ENCODE peak calls at places on chromosomes 11 and 22, in ten cellular contexts. One of them, this sample, is unnamed.
A peak's percentile ranks its signal among the peaks of the same experiment; 100 is the strongest.

GRCh38 chr22:49209452-49210195 is 618.0 kb downstream of the BRD1 start:
- DNase-seq in HCT116: no peak
- DNase-seq in transverse colon: no peak
- DNase-seq in H7: peak; percentile 56
- DNase-seq in skeletal muscle cell: no peak
- DNase-seq in MM.1S: no peak
- DNase-seq in HFF-Myc: no peak
- DNase-seq in CD8-positive, alpha-beta memory T cell: no peak
- DNase-seq in fibroblast of pulmonary artery: no peak
- DNase-seq in suprapubic skin: peak; percentile 35
- DNase-seq in this sample: no peak

GRCh38 chr11:117823294-117823940 is 1.1 kb downstream of the FXYD2 start:
- DNase-seq in HCT116: no peak
- DNase-seq in transverse colon: peak; percentile 13
- DNase-seq in H7: peak; percentile 68
- DNase-seq in skeletal muscle cell: no peak
- DNase-seq in MM.1S: no peak
- DNase-seq in HFF-Myc: no peak
- DNase-seq in CD8-positive, alpha-beta memory T cell: peak; percentile 70
- DNase-seq in fibroblast of pulmonary artery: peak; percentile 23
- DNase-seq in suprapubic skin: peak; percentile 64
- DNase-seq in this sample: no peak

GRCh38 chr11:46345131-46345597 is 2.1 kb upstream of the DGKZ start:
- DNase-seq in HCT116: no peak
- DNase-seq in transverse colon: peak; percentile 43
- DNase-seq in H7: peak; percentile 75
- DNase-seq in skeletal muscle cell: no peak
- DNase-seq in MM.1S: no peak
- DNase-seq in HFF-Myc: no peak
- DNase-seq in CD8-positive, alpha-beta memory T cell: no peak
- DNase-seq in fibroblast of pulmonary artery: no peak
- DNase-seq in suprapubic skin: no peak
- DNase-seq in this sample: no peak

GRCh38 chr11:57480409-57481137 is 20.2 kb downstream of the RTN4RL2 start:
- DNase-seq in HCT116: no peak
- DNase-seq in transverse colon: peak; percentile 79
- DNase-seq in H7: peak; percentile 90
- DNase-seq in skeletal muscle cell: no peak
- DNase-seq in MM.1S: peak; percentile 71
- DNase-seq in HFF-Myc: no peak
- DNase-seq in CD8-positive, alpha-beta memory T cell: peak; percentile 34
- DNase-seq in fibroblast of pulmonary artery: peak; percentile 62
- DNase-seq in suprapubic skin: no peak
- DNase-seq in this sample: no peak

GRCh38 chr11:57597461-57597892 is at the start of gene SERPING1:
- DNase-seq in HCT116: no peak
- DNase-seq in transverse colon: peak; percentile 48
- DNase-seq in H7: no peak
- DNase-seq in skeletal muscle cell: no peak
- DNase-seq in MM.1S: no peak
- DNase-seq in HFF-Myc: no peak
- DNase-seq in CD8-positive, alpha-beta memory T cell: no peak
- DNase-seq in fibroblast of pulmonary artery: peak; percentile 44
- DNase-seq in suprapubic skin: peak; percentile 89
- DNase-seq in this sample: no peak

GRCh38 chr22:20136603-20136873 is 4.9 kb downstream of the ZDHHC8 start:
- DNase-seq in HCT116: no peak
- DNase-seq in transverse colon: no peak
- DNase-seq in H7: no peak
- DNase-seq in skeletal muscle cell: no peak
- DNase-seq in MM.1S: no peak
- DNase-seq in HFF-Myc: no peak
- DNase-seq in CD8-positive, alpha-beta memory T cell: no peak
- DNase-seq in fibroblast of pulmonary artery: no peak
- DNase-seq in suprapubic skin: no peak
- DNase-seq in this sample: no peak

GRCh38 chr11:12552677-12553076 is 121.5 kb upstream of the TEAD1 start:
- DNase-seq in HCT116: no peak
- DNase-seq in transverse colon: peak; percentile 36
- DNase-seq in H7: no peak
- DNase-seq in skeletal muscle cell: peak; percentile 63
- DNase-seq in MM.1S: no peak
- DNase-seq in HFF-Myc: no peak
- DNase-seq in CD8-positive, alpha-beta memory T cell: no peak
- DNase-seq in fibroblast of pulmonary artery: peak; percentile 85
- DNase-seq in suprapubic skin: no peak
- DNase-seq in this sample: no peak

GRCh38 chr22:35743466-35743865 is 25.8 kb downstream of the APOL5 start:
- DNase-seq in HCT116: no peak
- DNase-seq in transverse colon: no peak
- DNase-seq in H7: no peak
- DNase-seq in skeletal muscle cell: no peak
- DNase-seq in MM.1S: no peak
- DNase-seq in HFF-Myc: no peak
- DNase-seq in CD8-positive, alpha-beta memory T cell: no peak
- DNase-seq in fibroblast of pulmonary artery: no peak
- DNase-seq in suprapubic skin: no peak
- DNase-seq in this sample: no peak

GRCh38 chr11:120272303-120272702 is 32.4 kb downstream of the POU2F3 start:
- DNase-seq in HCT116: no peak
- DNase-seq in transverse colon: no peak
- DNase-seq in H7: no peak
- DNase-seq in skeletal muscle cell: peak; percentile 8
- DNase-seq in MM.1S: no peak
- DNase-seq in HFF-Myc: no peak
- DNase-seq in CD8-positive, alpha-beta memory T cell: no peak
- DNase-seq in fibroblast of pulmonary artery: peak; percentile 77
- DNase-seq in suprapubic skin: no peak
- DNase-seq in this sample: peak; percentile 28

GRCh38 chr22:19872779-19873137 is 18.1 kb upstream of the GNB1L start:
- DNase-seq in HCT116: no peak
- DNase-seq in transverse colon: no peak
- DNase-seq in H7: peak; percentile 63
- DNase-seq in skeletal muscle cell: no peak
- DNase-seq in MM.1S: no peak
- DNase-seq in HFF-Myc: no peak
- DNase-seq in CD8-positive, alpha-beta memory T cell: no peak
- DNase-seq in fibroblast of pulmonary artery: no peak
- DNase-seq in suprapubic skin: no peak
- DNase-seq in this sample: no peak

GRCh38 chr11:68503281-68503687 is 42.7 kb downstream of the PPP6R3 start:
- DNase-seq in HCT116: no peak
- DNase-seq in transverse colon: no peak
- DNase-seq in H7: no peak
- DNase-seq in skeletal muscle cell: no peak
- DNase-seq in MM.1S: no peak
- DNase-seq in HFF-Myc: no peak
- DNase-seq in CD8-positive, alpha-beta memory T cell: no peak
- DNase-seq in fibroblast of pulmonary artery: peak; percentile 44
- DNase-seq in suprapubic skin: no peak
- DNase-seq in this sample: no peak

GRCh38 chr11:126193038-126193478 is 18.4 kb downstream of the RPUSD4 start:
- DNase-seq in HCT116: no peak
- DNase-seq in transverse colon: no peak
- DNase-seq in H7: peak; percentile 34
- DNase-seq in skeletal muscle cell: no peak
- DNase-seq in MM.1S: no peak
- DNase-seq in HFF-Myc: no peak
- DNase-seq in CD8-positive, alpha-beta memory T cell: no peak
- DNase-seq in fibroblast of pulmonary artery: no peak
- DNase-seq in suprapubic skin: no peak
- DNase-seq in this sample: no peak

GRCh38 chr11:121928597-121929580 is 187.1 kb downstream of the BLID start:
- DNase-seq in HCT116: no peak
- DNase-seq in transverse colon: no peak
- DNase-seq in H7: peak; percentile 17
- DNase-seq in skeletal muscle cell: no peak
- DNase-seq in MM.1S: no peak
- DNase-seq in HFF-Myc: no peak
- DNase-seq in CD8-positive, alpha-beta memory T cell: no peak
- DNase-seq in fibroblast of pulmonary artery: no peak
- DNase-seq in suprapubic skin: no peak
- DNase-seq in this sample: no peak

GRCh38 chr11:126919147-126919823 is 81.3 kb downstream of the KIRREL3 start:
- DNase-seq in HCT116: no peak
- DNase-seq in transverse colon: no peak
- DNase-seq in H7: no peak
- DNase-seq in skeletal muscle cell: no peak
- DNase-seq in MM.1S: peak; percentile 34
- DNase-seq in HFF-Myc: no peak
- DNase-seq in CD8-positive, alpha-beta memory T cell: no peak
- DNase-seq in fibroblast of pulmonary artery: no peak
- DNase-seq in suprapubic skin: no peak
- DNase-seq in this sample: no peak

GRCh38 chr22:19122752-19123492 is 710 bp upstream of the DGCR2 start:
- DNase-seq in HCT116: no peak
- DNase-seq in transverse colon: peak; percentile 35
- DNase-seq in H7: no peak
- DNase-seq in skeletal muscle cell: no peak
- DNase-seq in MM.1S: no peak
- DNase-seq in HFF-Myc: no peak
- DNase-seq in CD8-positive, alpha-beta memory T cell: no peak
- DNase-seq in fibroblast of pulmonary artery: no peak
- DNase-seq in suprapubic skin: no peak
- DNase-seq in this sample: no peak

GRCh38 chr11:83252941-83253340 is 33.2 kb downstream of the CCDC90B start:
- DNase-seq in HCT116: no peak
- DNase-seq in transverse colon: no peak
- DNase-seq in H7: no peak
- DNase-seq in skeletal muscle cell: no peak
- DNase-seq in MM.1S: no peak
- DNase-seq in HFF-Myc: no peak
- DNase-seq in CD8-positive, alpha-beta memory T cell: no peak
- DNase-seq in fibroblast of pulmonary artery: no peak
- DNase-seq in suprapubic skin: no peak
- DNase-seq in this sample: no peak

GRCh38 chr11:119518746-119519382 is 95.9 kb upstream of the THY1 start:
- DNase-seq in HCT116: no peak
- DNase-seq in transverse colon: no peak
- DNase-seq in H7: peak; percentile 86
- DNase-seq in skeletal muscle cell: peak; percentile 9
- DNase-seq in MM.1S: peak; percentile 23
- DNase-seq in HFF-Myc: no peak
- DNase-seq in CD8-positive, alpha-beta memory T cell: no peak
- DNase-seq in fibroblast of pulmonary artery: peak; percentile 53
- DNase-seq in suprapubic skin: no peak
- DNase-seq in this sample: peak; percentile 12

GRCh38 chr11:33135216-33135615 is 26.1 kb downstream of the CSTF3 start:
- DNase-seq in HCT116: no peak
- DNase-seq in transverse colon: no peak
- DNase-seq in H7: no peak
- DNase-seq in skeletal muscle cell: peak; percentile 77
- DNase-seq in MM.1S: no peak
- DNase-seq in HFF-Myc: peak; percentile 50
- DNase-seq in CD8-positive, alpha-beta memory T cell: no peak
- DNase-seq in fibroblast of pulmonary artery: peak; percentile 75
- DNase-seq in suprapubic skin: no peak
- DNase-seq in this sample: no peak
- H3K4me3 ChIP-seq in HCT116: no peak overlapping the region
- H3K4me3 ChIP-seq in transverse colon: no peak overlapping the region
- H3K4me3 ChIP-seq in H7: no peak overlapping the region
- H3K4me3 ChIP-seq in skeletal muscle cell: no peak overlapping the region
- H3K4me3 ChIP-seq in MM.1S: no peak overlapping the region
- H3K4me3 ChIP-seq in HFF-Myc: no peak overlapping the region
- H3K4me3 ChIP-seq in CD8-positive, alpha-beta memory T cell: no peak overlapping the region
- H3K4me3 ChIP-seq in fibroblast of pulmonary artery: no peak overlapping the region
- H3K4me3 ChIP-seq in suprapubic skin: no peak overlapping the region
- H3K4me3 ChIP-seq in this sample: no peak overlapping the region

GRCh38 chr11:2890466-2891241 is 5.1 kb upstream of the CDKN1C start:
- DNase-seq in HCT116: no peak
- DNase-seq in transverse colon: peak; percentile 73
- DNase-seq in H7: peak; percentile 72
- DNase-seq in skeletal muscle cell: peak; percentile 70
- DNase-seq in MM.1S: no peak
- DNase-seq in HFF-Myc: no peak
- DNase-seq in CD8-positive, alpha-beta memory T cell: no peak
- DNase-seq in fibroblast of pulmonary artery: peak; percentile 81
- DNase-seq in suprapubic skin: no peak
- DNase-seq in this sample: no peak

GRCh38 chr11:2892215-2893020 is 6.8 kb upstream of the CDKN1C start:
- DNase-seq in HCT116: no peak
- DNase-seq in transverse colon: peak; percentile 67
- DNase-seq in H7: peak; percentile 99
- DNase-seq in skeletal muscle cell: no peak
- DNase-seq in MM.1S: peak; percentile 53
- DNase-seq in HFF-Myc: no peak
- DNase-seq in CD8-positive, alpha-beta memory T cell: peak; percentile 64
- DNase-seq in fibroblast of pulmonary artery: peak; percentile 60
- DNase-seq in suprapubic skin: no peak
- DNase-seq in this sample: no peak

GRCh38 chr11:2891901-2892214 is 6.3 kb upstream of the CDKN1C start:
- DNase-seq in HCT116: no peak
- DNase-seq in transverse colon: no peak
- DNase-seq in H7: no peak
- DNase-seq in skeletal muscle cell: no peak
- DNase-seq in MM.1S: no peak
- DNase-seq in HFF-Myc: no peak
- DNase-seq in CD8-positive, alpha-beta memory T cell: no peak
- DNase-seq in fibroblast of pulmonary artery: no peak
- DNase-seq in suprapubic skin: no peak
- DNase-seq in this sample: no peak

GRCh38 chr11:2889399-2890273 is 4.1 kb upstream of the CDKN1C start:
- DNase-seq in HCT116: no peak
- DNase-seq in transverse colon: no peak
- DNase-seq in H7: no peak
- DNase-seq in skeletal muscle cell: no peak
- DNase-seq in MM.1S: no peak
- DNase-seq in HFF-Myc: no peak
- DNase-seq in CD8-positive, alpha-beta memory T cell: no peak
- DNase-seq in fibroblast of pulmonary artery: no peak
- DNase-seq in suprapubic skin: no peak
- DNase-seq in this sample: no peak

GRCh38 chr11:2891291-2891690 is 5.7 kb upstream of the CDKN1C start:
- DNase-seq in HCT116: no peak
- DNase-seq in transverse colon: no peak
- DNase-seq in H7: peak; percentile 81
- DNase-seq in skeletal muscle cell: no peak
- DNase-seq in MM.1S: no peak
- DNase-seq in HFF-Myc: no peak
- DNase-seq in CD8-positive, alpha-beta memory T cell: no peak
- DNase-seq in fibroblast of pulmonary artery: no peak
- DNase-seq in suprapubic skin: no peak
- DNase-seq in this sample: no peak
- H3K4me3 ChIP-seq in HCT116: peak overlapping the region; percentile 72
- H3K4me3 ChIP-seq in transverse colon: no peak overlapping the region
- H3K4me3 ChIP-seq in H7: no peak overlapping the region
- H3K4me3 ChIP-seq in skeletal muscle cell: no peak overlapping the region
- H3K4me3 ChIP-seq in MM.1S: no peak overlapping the region
- H3K4me3 ChIP-seq in HFF-Myc: no peak overlapping the region
- H3K4me3 ChIP-seq in CD8-positive, alpha-beta memory T cell: peak overlapping the region; percentile 63
- H3K4me3 ChIP-seq in fibroblast of pulmonary artery: no peak overlapping the region
- H3K4me3 ChIP-seq in suprapubic skin: no peak overlapping the region
- H3K4me3 ChIP-seq in this sample: no peak overlapping the region

GRCh38 chr11:129189646-129190045 is 2.5 kb downstream of the ARHGAP32 start:
- DNase-seq in HCT116: no peak
- DNase-seq in transverse colon: no peak
- DNase-seq in H7: no peak
- DNase-seq in skeletal muscle cell: no peak
- DNase-seq in MM.1S: no peak
- DNase-seq in HFF-Myc: no peak
- DNase-seq in CD8-positive, alpha-beta memory T cell: no peak
- DNase-seq in fibroblast of pulmonary artery: no peak
- DNase-seq in suprapubic skin: no peak
- DNase-seq in this sample: no peak
- H3K4me3 ChIP-seq in HCT116: no peak overlapping the region
- H3K4me3 ChIP-seq in transverse colon: no peak overlapping the region
- H3K4me3 ChIP-seq in H7: no peak overlapping the region
- H3K4me3 ChIP-seq in skeletal muscle cell: no peak overlapping the region
- H3K4me3 ChIP-seq in MM.1S: no peak overlapping the region
- H3K4me3 ChIP-seq in HFF-Myc: no peak overlapping the region
- H3K4me3 ChIP-seq in CD8-positive, alpha-beta memory T cell: no peak overlapping the region
- H3K4me3 ChIP-seq in fibroblast of pulmonary artery: no peak overlapping the region
- H3K4me3 ChIP-seq in suprapubic skin: no peak overlapping the region
- H3K4me3 ChIP-seq in this sample: no peak overlapping the region

GRCh38 chr11:70212227-70212811 is 9.2 kb downstream of the FADD start:
- DNase-seq in HCT116: no peak
- DNase-seq in transverse colon: peak; percentile 60
- DNase-seq in H7: no peak
- DNase-seq in skeletal muscle cell: no peak
- DNase-seq in MM.1S: no peak
- DNase-seq in HFF-Myc: no peak
- DNase-seq in CD8-positive, alpha-beta memory T cell: no peak
- DNase-seq in fibroblast of pulmonary artery: no peak
- DNase-seq in suprapubic skin: no peak
- DNase-seq in this sample: no peak
- H3K4me3 ChIP-seq in HCT116: no peak overlapping the region
- H3K4me3 ChIP-seq in transverse colon: no peak overlapping the region
- H3K4me3 ChIP-seq in H7: no peak overlapping the region
- H3K4me3 ChIP-seq in skeletal muscle cell: no peak overlapping the region
- H3K4me3 ChIP-seq in MM.1S: no peak overlapping the region
- H3K4me3 ChIP-seq in HFF-Myc: no peak overlapping the region
- H3K4me3 ChIP-seq in CD8-positive, alpha-beta memory T cell: no peak overlapping the region
- H3K4me3 ChIP-seq in fibroblast of pulmonary artery: no peak overlapping the region
- H3K4me3 ChIP-seq in suprapubic skin: no peak overlapping the region
- H3K4me3 ChIP-seq in this sample: no peak overlapping the region

This sample was measured in kidney epithelial cell.